ENCODE peak calls at places on chromosome X, in six cellular contexts. One of them, this sample, is unnamed.

GRCh38 chrX:57906790-57907189 is 3.5 kb downstream of the ZXDA start:
- DNase-seq in psoas muscle: no peak
- DNase-seq in uterus: no peak
- DNase-seq in colonic mucosa: no peak
- DNase-seq in brain microvascular endothelial cell: peak; percentile 21
- DNase-seq in cardiac muscle cell: peak; percentile 64
- DNase-seq in this sample: no peak

GRCh38 chrX:22220941-22221340 is 51.8 kb upstream of the CBLL2 start:
- DNase-seq in brain microvascular endothelial cell: peak; percentile 83
- DNase-seq in colonic mucosa: no peak
- DNase-seq in psoas muscle: no peak
- DNase-seq in cardiac muscle cell: peak; percentile 18
- DNase-seq in uterus: no peak
- DNase-seq in this sample: no peak

GRCh38 chrX:6363193-6363592 is 134.5 kb upstream of the NLGN4X start:
- DNase-seq in brain microvascular endothelial cell: no peak
- DNase-seq in colonic mucosa: no peak
- DNase-seq in uterus: no peak
- DNase-seq in cardiac muscle cell: no peak
- DNase-seq in psoas muscle: no peak
- DNase-seq in this sample: no peak

GRCh38 chrX:155056877-155057792 is 13.8 kb downstream of the CMC4 start:
- DNase-seq in psoas muscle: peak; percentile 48
- DNase-seq in uterus: peak; percentile 52
- DNase-seq in brain microvascular endothelial cell: peak; percentile 45
- DNase-seq in colonic mucosa: peak; percentile 70
- DNase-seq in cardiac muscle cell: peak; percentile 85
- DNase-seq in this sample: peak; percentile 68

GRCh38 chrX:148535639-148536038 is 35.2 kb downstream of the AFF2 start:
- DNase-seq in colonic mucosa: no peak
- DNase-seq in psoas muscle: no peak
- DNase-seq in brain microvascular endothelial cell: no peak
- DNase-seq in uterus: no peak
- DNase-seq in cardiac muscle cell: no peak
- DNase-seq in this sample: no peak

GRCh38 chrX:118976599-118977340 is 2.4 kb downstream of the LONRF3 start:
- DNase-seq in brain microvascular endothelial cell: no peak
- DNase-seq in cardiac muscle cell: peak; percentile 16
- DNase-seq in psoas muscle: peak; percentile 47
- DNase-seq in uterus: peak; percentile 23
- DNase-seq in colonic mucosa: peak; percentile 75
- DNase-seq in this sample: peak; percentile 30

GRCh38 chrX:20838477-20838876 is 535.7 kb upstream of the CNKSR2 start:
- DNase-seq in psoas muscle: no peak
- DNase-seq in cardiac muscle cell: no peak
- DNase-seq in uterus: no peak
- DNase-seq in colonic mucosa: no peak
- DNase-seq in brain microvascular endothelial cell: no peak
- DNase-seq in this sample: no peak

GRCh38 chrX:25012793-25013592 is 2.8 kb downstream of the ARX start:
- DNase-seq in cardiac muscle cell: no peak
- DNase-seq in uterus: no peak
- DNase-seq in colonic mucosa: no peak
- DNase-seq in psoas muscle: peak; percentile 17
- DNase-seq in brain microvascular endothelial cell: no peak
- DNase-seq in this sample: no peak

DNA sequence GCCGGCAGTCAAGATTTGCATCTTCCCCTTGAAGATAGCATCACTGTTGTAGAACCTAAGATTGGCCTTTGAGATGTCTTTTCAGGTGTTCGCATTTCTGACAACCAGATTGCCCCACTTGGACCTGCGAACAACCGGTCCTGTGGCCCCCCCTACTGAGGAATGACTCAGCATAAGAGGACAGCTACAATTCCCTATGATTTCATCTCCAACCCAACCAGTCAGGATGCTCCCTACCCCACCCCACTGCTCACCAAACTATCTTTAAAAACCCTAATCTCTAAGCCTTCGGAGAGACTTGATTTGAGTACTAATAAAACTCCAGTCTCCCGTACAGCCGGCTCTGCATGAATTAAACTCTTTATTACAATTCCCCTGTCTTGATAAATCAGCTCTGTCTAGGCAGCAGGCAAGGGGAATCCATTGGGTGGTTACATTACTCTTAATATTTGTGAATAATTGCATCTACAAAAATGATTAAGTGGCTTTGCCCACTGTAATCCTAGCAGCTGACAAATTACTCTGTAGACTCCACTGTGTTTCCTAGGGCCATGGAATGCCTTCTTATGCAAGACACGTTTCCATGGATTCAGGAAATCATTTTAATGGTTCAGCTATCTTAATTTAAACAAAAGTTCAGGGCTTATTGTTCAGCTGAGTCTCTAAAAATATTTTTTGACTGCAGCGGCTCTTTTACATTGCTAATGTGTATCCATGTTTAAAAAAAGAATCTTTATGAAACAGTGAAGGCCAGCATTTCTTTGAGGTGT is 95.3 kb downstream of the GPR143 start:
- DNase-seq in cardiac muscle cell: peak; percentile 63
- DNase-seq in colonic mucosa: no peak
- DNase-seq in uterus: no peak
- DNase-seq in brain microvascular endothelial cell: no peak
- DNase-seq in psoas muscle: no peak
- DNase-seq in this sample: no peak
- H3K4me3 ChIP-seq in cardiac muscle cell: no peak overlapping the region
- H3K4me3 ChIP-seq in colonic mucosa: no peak overlapping the region
- H3K4me3 ChIP-seq in uterus: no peak overlapping the region
- H3K4me3 ChIP-seq in brain microvascular endothelial cell: no peak overlapping the region
- H3K4me3 ChIP-seq in psoas muscle: no peak overlapping the region
- H3K4me3 ChIP-seq in this sample: no peak overlapping the region

DNA sequence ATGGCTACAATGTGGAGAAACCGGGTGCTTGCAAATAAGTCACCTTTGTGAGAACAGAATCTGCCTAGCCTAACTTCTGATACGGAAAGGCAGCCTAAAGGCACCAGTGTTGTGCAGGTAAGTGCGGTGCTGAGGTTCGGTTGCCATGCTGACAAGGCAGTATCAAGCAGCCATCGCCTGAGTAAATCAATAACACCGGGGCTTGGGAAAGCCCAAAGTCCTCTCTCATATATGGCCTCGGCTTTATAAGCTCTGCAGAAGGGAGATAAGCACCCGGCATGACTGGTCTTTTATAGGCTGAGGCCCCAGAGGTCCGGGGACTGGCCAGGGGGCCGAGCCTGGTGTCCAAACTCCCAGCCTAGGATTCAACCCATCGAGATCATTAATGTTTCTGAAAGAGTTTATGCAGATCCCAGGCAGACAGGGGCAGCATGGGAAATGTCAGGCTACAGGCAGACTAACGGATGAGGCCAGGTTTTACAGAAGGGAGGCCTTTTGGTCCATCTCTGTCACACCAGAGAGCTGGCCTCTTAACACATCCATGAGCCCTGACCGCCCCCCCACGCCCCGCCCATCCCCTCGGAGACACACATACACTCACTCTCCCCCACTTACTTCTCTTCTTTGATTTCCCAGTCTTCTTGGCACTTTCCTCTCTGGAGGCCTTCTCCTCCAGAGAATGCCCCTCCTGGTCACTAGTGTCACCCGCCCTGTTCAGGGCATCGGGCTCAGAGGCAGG is 38.5 kb downstream of the ELF4 start:
- DNase-seq in psoas muscle: no peak
- DNase-seq in uterus: no peak
- DNase-seq in brain microvascular endothelial cell: no peak
- DNase-seq in colonic mucosa: peak; percentile 70
- DNase-seq in cardiac muscle cell: no peak
- DNase-seq in this sample: no peak
- H3K27ac ChIP-seq in psoas muscle: no peak overlapping the region
- H3K27ac ChIP-seq in uterus: no peak overlapping the region
- H3K27ac ChIP-seq in brain microvascular endothelial cell: no peak overlapping the region
- H3K27ac ChIP-seq in colonic mucosa: peak overlapping the region; percentile 37
- H3K27ac ChIP-seq in cardiac muscle cell: no peak overlapping the region
- H3K27ac ChIP-seq in this sample: no peak overlapping the region

DNA sequence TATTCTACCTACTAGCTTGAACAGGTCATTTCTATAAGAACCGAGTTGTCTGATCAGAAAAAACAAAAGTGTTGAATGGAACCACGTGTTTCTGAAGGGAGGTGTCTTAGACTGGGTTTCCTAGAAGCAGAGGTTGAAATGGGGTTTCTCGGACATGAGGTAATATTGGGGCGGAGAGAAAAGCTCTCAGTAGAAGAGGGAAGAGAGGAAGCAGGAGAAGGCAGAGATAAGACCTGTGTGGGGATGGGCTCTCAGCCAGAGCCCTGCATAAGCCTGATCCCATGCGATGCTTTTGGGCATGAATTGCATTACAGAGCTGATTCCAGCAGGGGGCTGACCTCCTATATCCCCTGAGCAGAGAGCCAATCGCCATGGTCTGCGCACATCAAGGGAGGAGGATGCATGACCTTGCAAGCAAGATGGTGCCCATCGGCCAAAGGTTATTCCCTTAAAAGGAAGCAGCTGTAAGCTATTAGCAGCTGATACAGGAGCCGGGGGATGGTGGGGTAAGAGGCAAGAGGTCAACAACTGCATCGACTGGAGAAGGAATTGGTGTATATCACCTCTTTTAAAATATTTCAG is 7.7 kb downstream of the ANOS1 start:
- DNase-seq in brain microvascular endothelial cell: no peak
- DNase-seq in colonic mucosa: no peak
- DNase-seq in uterus: no peak
- DNase-seq in psoas muscle: no peak
- DNase-seq in cardiac muscle cell: peak; percentile 47
- DNase-seq in this sample: no peak
- TF ChIP-seq CTCF in brain microvascular endothelial cell: peak; percentile 40
- TF ChIP-seq CTCF in colonic mucosa: no peak
- TF ChIP-seq CTCF in uterus: no peak
- TF ChIP-seq CTCF in psoas muscle: no peak
- TF ChIP-seq CTCF in cardiac muscle cell: peak; percentile 21
- TF ChIP-seq CTCF in this sample: no peak

GRCh38 chrX:153410888-153411254 is 401 bp upstream of the ZFP92 start:
- DNase-seq in psoas muscle: no peak
- DNase-seq in uterus: no peak
- DNase-seq in brain microvascular endothelial cell: no peak
- DNase-seq in colonic mucosa: no peak
- DNase-seq in cardiac muscle cell: no peak
- DNase-seq in this sample: no peak
- H3K4me3 ChIP-seq in psoas muscle: peak overlapping the region; percentile 60
- H3K4me3 ChIP-seq in uterus: peak overlapping the region; percentile 43
- H3K4me3 ChIP-seq in brain microvascular endothelial cell: peak overlapping the region; percentile 15
- H3K4me3 ChIP-seq in colonic mucosa: peak overlapping the region; percentile 32
- H3K4me3 ChIP-seq in cardiac muscle cell: no peak overlapping the region
- H3K4me3 ChIP-seq in this sample: peak overlapping the region; percentile 51

GRCh38 chrX:134023851-134024281 is 38.5 kb upstream of the GPC3 start:
- DNase-seq in brain microvascular endothelial cell: no peak
- DNase-seq in psoas muscle: no peak
- DNase-seq in uterus: no peak
- DNase-seq in cardiac muscle cell: peak; percentile 51
- DNase-seq in colonic mucosa: no peak
- DNase-seq in this sample: no peak
- H3K27ac ChIP-seq in brain microvascular endothelial cell: no peak overlapping the region
- H3K27ac ChIP-seq in psoas muscle: no peak overlapping the region
- H3K27ac ChIP-seq in uterus: no peak overlapping the region
- H3K27ac ChIP-seq in cardiac muscle cell: no peak overlapping the region
- H3K27ac ChIP-seq in colonic mucosa: no peak overlapping the region
- H3K27ac ChIP-seq in this sample: no peak overlapping the region

GRCh38 chrX:30592846-30593245 is 15.3 kb upstream of the TASL start:
- DNase-seq in brain microvascular endothelial cell: no peak
- DNase-seq in psoas muscle: no peak
- DNase-seq in uterus: no peak
- DNase-seq in colonic mucosa: no peak
- DNase-seq in cardiac muscle cell: no peak
- DNase-seq in this sample: no peak

GRCh38 chrX:30593435-30594200 is 16.1 kb upstream of the TASL start:
- DNase-seq in colonic mucosa: no peak
- DNase-seq in brain microvascular endothelial cell: no peak
- DNase-seq in cardiac muscle cell: no peak
- DNase-seq in psoas muscle: no peak
- DNase-seq in uterus: no peak
- DNase-seq in this sample: no peak

DNA sequence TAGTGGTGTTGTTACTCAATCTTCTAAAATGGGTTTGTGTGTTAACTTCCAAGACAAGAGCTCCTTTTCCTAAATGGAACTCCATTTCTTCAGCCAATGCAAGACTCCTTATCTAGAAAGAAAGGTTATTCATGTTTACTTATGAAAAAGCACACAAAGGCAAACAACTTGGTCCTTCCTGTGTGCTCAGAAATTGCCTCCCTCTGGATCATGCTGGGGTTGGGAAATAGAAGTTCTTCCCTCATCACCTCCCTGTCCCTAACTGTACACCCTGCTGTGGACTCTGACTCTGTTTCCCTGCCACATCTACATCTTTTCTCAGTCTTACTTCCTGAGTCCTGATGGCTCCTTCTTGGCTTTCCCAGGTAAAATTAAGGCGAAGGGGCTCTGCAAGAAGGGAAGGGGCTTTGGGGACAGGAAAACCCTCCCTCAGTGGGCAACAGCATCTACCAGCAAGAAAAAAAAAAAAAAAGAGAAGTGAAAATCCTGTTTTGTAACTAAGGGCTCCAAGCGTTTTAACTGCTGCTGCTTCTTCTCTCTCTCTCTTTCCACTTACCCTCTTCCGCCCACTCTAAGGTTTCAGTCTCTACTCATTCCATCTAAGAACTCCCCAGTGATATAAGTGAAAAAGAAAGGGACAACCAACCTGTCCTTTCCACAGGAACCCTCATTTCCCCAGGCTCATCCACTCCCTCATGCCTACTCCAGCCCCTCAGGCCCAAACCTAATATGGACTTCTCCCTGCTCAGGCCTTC is 19.9 kb upstream of the TASL start:
- DNase-seq in colonic mucosa: no peak
- DNase-seq in brain microvascular endothelial cell: no peak
- DNase-seq in psoas muscle: no peak
- DNase-seq in cardiac muscle cell: no peak
- DNase-seq in uterus: no peak
- DNase-seq in this sample: no peak
- TF ChIP-seq CTCF in colonic mucosa: no peak
- TF ChIP-seq CTCF in brain microvascular endothelial cell: no peak
- TF ChIP-seq CTCF in psoas muscle: no peak
- TF ChIP-seq CTCF in cardiac muscle cell: no peak
- TF ChIP-seq CTCF in uterus: no peak
- TF ChIP-seq CTCF in this sample: no peak

DNA sequence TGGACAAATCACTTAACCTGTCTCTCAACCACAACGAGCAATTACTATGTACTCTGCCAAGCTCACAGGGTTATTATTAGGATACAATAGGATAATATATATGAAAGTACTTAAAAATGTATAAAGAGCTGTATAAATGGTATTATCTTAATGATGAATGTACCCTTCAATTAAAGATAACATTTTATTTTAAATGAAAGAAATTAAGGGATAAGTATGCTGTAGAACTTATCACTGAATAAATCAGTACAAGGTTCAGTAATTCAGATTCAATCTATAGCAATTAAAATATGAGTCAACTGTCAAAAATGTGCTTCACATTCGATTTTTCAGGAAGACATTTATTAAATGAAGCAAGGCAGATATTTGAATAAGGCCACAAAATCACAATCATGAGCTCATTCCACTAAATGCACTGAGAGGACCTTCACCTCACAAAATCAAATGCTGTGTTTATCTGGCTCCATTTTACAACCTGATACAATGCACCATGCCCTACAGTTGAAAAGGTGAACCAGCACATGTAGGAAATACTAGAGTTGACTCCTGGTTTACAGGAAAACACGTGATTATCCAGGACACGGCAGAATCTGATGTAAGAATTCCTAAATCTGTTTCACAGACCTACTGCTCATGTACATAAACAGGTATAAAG is 4.4 kb downstream of the LRCH2 start:
- DNase-seq in colonic mucosa: no peak
- DNase-seq in cardiac muscle cell: no peak
- DNase-seq in uterus: no peak
- DNase-seq in psoas muscle: no peak
- DNase-seq in brain microvascular endothelial cell: no peak
- DNase-seq in this sample: no peak
- H3K4me3 ChIP-seq in colonic mucosa: no peak overlapping the region
- H3K4me3 ChIP-seq in cardiac muscle cell: no peak overlapping the region
- H3K4me3 ChIP-seq in uterus: no peak overlapping the region
- H3K4me3 ChIP-seq in psoas muscle: no peak overlapping the region
- H3K4me3 ChIP-seq in brain microvascular endothelial cell: no peak overlapping the region
- H3K4me3 ChIP-seq in this sample: no peak overlapping the region